ENCODE peak calls at places on chromosomes 4 and X, in four cellular contexts. One of them, this sample, is unnamed.

GRCh38 chrX:37871626-37872302 is 24.4 kb upstream of the DYNLT3 start:
- DNase-seq in IMR-90: peak; percentile 93
- DNase-seq in SK-N-SH: no peak
- DNase-seq in stomach: peak; percentile 29
- DNase-seq in this sample: peak; percentile 83

GRCh38 chr4:18366762-18367358 is 345.3 kb upstream of the LCORL start:
- DNase-seq in IMR-90: peak; percentile 6
- DNase-seq in SK-N-SH: peak; percentile 5
- DNase-seq in stomach: no peak
- DNase-seq in this sample: peak; percentile 19

GRCh38 chr4:98919996-98920395 is 8.9 kb downstream of the EIF4E start:
- DNase-seq in IMR-90: peak; percentile 79
- DNase-seq in SK-N-SH: no peak
- DNase-seq in stomach: no peak
- DNase-seq in this sample: peak; percentile 59

GRCh38 chr4:153486281-153487151 is 20.4 kb downstream of the TMEM131L start:
- DNase-seq in IMR-90: peak; percentile 91
- DNase-seq in SK-N-SH: no peak
- DNase-seq in stomach: peak; percentile 38
- DNase-seq in this sample: peak; percentile 83

GRCh38 chr4:75142377-75142776 is 209.5 kb downstream of the PARM1 start:
- DNase-seq in IMR-90: peak; percentile 24
- DNase-seq in SK-N-SH: no peak
- DNase-seq in stomach: no peak
- DNase-seq in this sample: no peak

GRCh38 chr4:168451744-168452394 is 28.4 kb downstream of the DDX60L start:
- DNase-seq in IMR-90: peak; percentile 71
- DNase-seq in SK-N-SH: no peak
- DNase-seq in stomach: no peak
- DNase-seq in this sample: peak; percentile 56

GRCh38 chr4:131509521-131509920 is 1639.6 kb upstream of the PCDH10 start:
- DNase-seq in IMR-90: peak; percentile 23
- DNase-seq in SK-N-SH: no peak
- DNase-seq in stomach: no peak
- DNase-seq in this sample: peak; percentile 19

GRCh38 chr4:52554606-52555355 is 104.3 kb downstream of the USP46 start:
- DNase-seq in IMR-90: no peak
- DNase-seq in SK-N-SH: no peak
- DNase-seq in stomach: no peak
- DNase-seq in this sample: no peak

GRCh38 chr4:80335554-80336358 is at the start of gene CFAP299:
- DNase-seq in IMR-90: peak; percentile 90
- DNase-seq in SK-N-SH: peak; percentile 89
- DNase-seq in stomach: peak; percentile 71
- DNase-seq in this sample: peak; percentile 89

GRCh38 chr4:13611283-13611842 is 16.2 kb downstream of the BOD1L1 start:
- DNase-seq in IMR-90: peak; percentile 85
- DNase-seq in SK-N-SH: no peak
- DNase-seq in stomach: no peak
- DNase-seq in this sample: peak; percentile 64

GRCh38 chr4:83323136-83323535 is 11.5 kb downstream of the HPSE start:
- DNase-seq in IMR-90: no peak
- DNase-seq in SK-N-SH: no peak
- DNase-seq in stomach: no peak
- DNase-seq in this sample: no peak

GRCh38 chr4:180234730-180235129 is 2008.5 kb upstream of the TENM3 start:
- DNase-seq in IMR-90: no peak
- DNase-seq in SK-N-SH: no peak
- DNase-seq in stomach: no peak
- DNase-seq in this sample: no peak

GRCh38 chr4:38856524-38857337 is at the start of gene TLR6:
- DNase-seq in IMR-90: peak; percentile 68
- DNase-seq in SK-N-SH: peak; percentile 51
- DNase-seq in stomach: peak; percentile 68
- DNase-seq in this sample: peak; percentile 64

GRCh38 chr4:79678472-79679202 is 270.6 kb upstream of the GK2 start:
- DNase-seq in IMR-90: peak; percentile 25
- DNase-seq in SK-N-SH: no peak
- DNase-seq in stomach: no peak
- DNase-seq in this sample: peak; percentile 46

GRCh38 chr4:43331226-43332078 is 438.9 kb downstream of the GRXCR1 start:
- DNase-seq in IMR-90: peak; percentile 69
- DNase-seq in SK-N-SH: no peak
- DNase-seq in stomach: no peak
- DNase-seq in this sample: peak; percentile 82

GRCh38 chr4:39699676-39700409 is 1.9 kb downstream of the UBE2K start:
- DNase-seq in IMR-90: peak; percentile 41
- DNase-seq in SK-N-SH: no peak
- DNase-seq in stomach: no peak
- DNase-seq in this sample: peak; percentile 39

GRCh38 chrX:3648084-3648483 is 65.4 kb downstream of the PRKX start:
- DNase-seq in IMR-90: no peak
- DNase-seq in SK-N-SH: no peak
- DNase-seq in stomach: no peak
- DNase-seq in this sample: no peak

GRCh38 chrX:39896951-39897740 is 200.6 kb downstream of the BCOR start:
- DNase-seq in IMR-90: peak; percentile 62
- DNase-seq in SK-N-SH: no peak
- DNase-seq in stomach: no peak
- DNase-seq in this sample: peak; percentile 72

GRCh38 chr4:29304595-29304994 is 1415.6 kb upstream of the PCDH7 start:
- DNase-seq in IMR-90: peak; percentile 42
- DNase-seq in SK-N-SH: no peak
- DNase-seq in stomach: no peak
- DNase-seq in this sample: no peak

GRCh38 chr4:155703486-155704227 is 37.0 kb downstream of the GUCY1A1 start:
- DNase-seq in IMR-90: peak; percentile 47
- DNase-seq in SK-N-SH: no peak
- DNase-seq in stomach: no peak
- DNase-seq in this sample: no peak

GRCh38 chr4:175090116-175090515 is 172.0 kb downstream of the ADAM29 start:
- DNase-seq in IMR-90: no peak
- DNase-seq in SK-N-SH: no peak
- DNase-seq in stomach: no peak
- DNase-seq in this sample: no peak

DNA sequence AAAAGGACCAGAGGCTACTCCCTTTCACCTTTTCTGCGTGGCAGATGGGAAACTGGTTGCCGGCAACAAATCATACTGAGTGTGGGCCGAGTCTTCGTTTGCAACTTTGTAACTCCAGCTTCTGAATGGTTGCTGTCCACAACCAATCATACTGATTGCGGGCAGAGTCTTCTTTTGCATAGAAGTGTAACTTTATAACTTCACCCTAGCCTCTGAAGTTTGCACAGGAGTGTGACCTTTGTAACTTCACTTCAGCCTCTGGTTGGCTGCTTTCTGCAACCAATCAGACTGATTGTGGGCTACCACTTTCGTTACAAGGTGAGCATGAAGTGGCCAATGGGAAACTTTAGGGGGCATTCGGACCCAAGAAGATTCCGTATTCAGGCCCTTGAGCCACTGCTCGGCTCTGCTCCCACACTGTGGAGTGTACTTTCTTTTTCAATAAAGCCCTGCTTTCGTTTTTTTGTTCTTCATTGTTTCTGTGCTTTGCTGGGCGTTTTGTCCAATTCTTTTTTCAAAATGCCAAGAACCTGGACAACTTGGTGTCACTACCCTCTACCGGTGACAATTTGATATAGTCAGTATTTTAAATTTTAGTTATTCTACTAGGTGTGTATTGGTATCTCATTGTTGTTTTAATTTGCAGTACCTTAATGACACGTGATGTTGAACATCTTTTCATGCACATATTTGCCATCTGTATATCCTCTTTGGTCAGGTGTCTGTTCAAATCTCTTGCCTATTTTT is 9.0 kb upstream of the PAGE5 start:
- DNase-seq in IMR-90: no peak
- DNase-seq in SK-N-SH: no peak
- DNase-seq in stomach: no peak
- DNase-seq in this sample: no peak
- TF ChIP-seq CTCF in IMR-90: no peak
- TF ChIP-seq CTCF in SK-N-SH: peak; percentile 46
- TF ChIP-seq CTCF in stomach: no peak
- TF ChIP-seq CTCF in this sample: no peak

GRCh38 chr4:48269861-48270515 is 350 bp upstream of the TEC start:
- DNase-seq in IMR-90: peak; percentile 51
- DNase-seq in SK-N-SH: peak; percentile 98
- DNase-seq in stomach: peak; percentile 96
- DNase-seq in this sample: peak; percentile 44
- H3K4me3 ChIP-seq in IMR-90: peak overlapping the region; percentile 97
- H3K4me3 ChIP-seq in SK-N-SH: peak overlapping the region; percentile 86
- H3K4me3 ChIP-seq in stomach: peak overlapping the region; percentile 83
- H3K4me3 ChIP-seq in this sample: peak overlapping the region; percentile 70

DNA sequence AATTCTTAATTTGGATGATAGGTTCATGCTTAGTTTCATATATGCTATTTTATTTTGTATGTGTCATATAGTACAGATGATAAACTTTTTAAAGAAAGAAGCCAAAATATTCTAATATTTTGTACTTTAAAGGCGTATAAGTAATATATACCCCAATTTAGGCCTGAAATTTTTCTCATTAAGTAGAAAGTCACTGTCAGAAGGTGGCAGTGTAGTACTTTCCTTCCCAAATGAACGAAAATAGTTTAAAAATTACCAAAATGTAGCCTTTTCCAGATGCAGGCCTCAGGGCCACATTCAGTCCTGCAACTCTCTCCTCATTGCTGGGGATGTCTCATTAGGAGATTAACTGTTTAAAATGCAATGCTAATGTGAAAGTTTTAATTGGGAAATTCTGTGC is 1263.6 kb downstream of the C4orf33 start:
- DNase-seq in IMR-90: peak; percentile 35
- DNase-seq in SK-N-SH: peak; percentile 16
- DNase-seq in stomach: no peak
- DNase-seq in this sample: peak; percentile 69
- TF ChIP-seq CTCF in IMR-90: peak; percentile 78
- TF ChIP-seq CTCF in SK-N-SH: peak; percentile 75
- TF ChIP-seq CTCF in stomach: no peak
- TF ChIP-seq CTCF in this sample: peak; percentile 54

GRCh38 chr4:111449657-111450056 is 695.6 kb upstream of the FAM241A start:
- DNase-seq in IMR-90: peak; percentile 2
- DNase-seq in SK-N-SH: no peak
- DNase-seq in stomach: no peak
- DNase-seq in this sample: no peak
- H3K4me3 ChIP-seq in IMR-90: no peak overlapping the region
- H3K4me3 ChIP-seq in SK-N-SH: no peak overlapping the region
- H3K4me3 ChIP-seq in stomach: no peak overlapping the region
- H3K4me3 ChIP-seq in this sample: no peak overlapping the region

GRCh38 chrX:21131346-21131745 is 242.9 kb upstream of the CNKSR2 start:
- DNase-seq in IMR-90: no peak
- DNase-seq in SK-N-SH: no peak
- DNase-seq in stomach: no peak
- DNase-seq in this sample: no peak

GRCh38 chrX:21131786-21132185 is 242.4 kb upstream of the CNKSR2 start:
- DNase-seq in IMR-90: no peak
- DNase-seq in SK-N-SH: no peak
- DNase-seq in stomach: no peak
- DNase-seq in this sample: no peak

DNA sequence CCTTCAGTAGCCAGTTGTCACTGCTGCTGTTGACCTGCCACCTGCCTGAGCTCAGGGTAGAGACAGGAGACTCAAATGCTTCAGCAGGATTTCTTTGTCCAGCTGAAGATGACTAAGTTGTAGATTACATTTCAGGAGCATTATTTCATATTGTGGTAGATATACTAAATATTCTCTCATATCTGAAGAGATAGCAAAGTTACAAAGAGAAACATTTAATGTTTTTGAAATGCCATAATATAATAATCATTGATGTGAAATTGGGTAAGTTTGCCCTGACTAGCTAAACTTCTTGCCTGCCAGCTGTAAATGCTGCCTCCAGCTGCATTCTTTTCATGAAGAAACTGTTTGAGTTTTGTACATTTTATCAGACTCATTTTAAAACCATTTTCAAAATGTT is 247.6 kb upstream of the CNKSR2 start:
- DNase-seq in IMR-90: no peak
- DNase-seq in SK-N-SH: no peak
- DNase-seq in stomach: no peak
- DNase-seq in this sample: peak; percentile 2
- TF ChIP-seq CTCF in IMR-90: no peak
- TF ChIP-seq CTCF in SK-N-SH: no peak
- TF ChIP-seq CTCF in stomach: no peak
- TF ChIP-seq CTCF in this sample: no peak

GRCh38 chrX:12401252-12401651 is 263.0 kb downstream of the FRMPD4 start:
- DNase-seq in IMR-90: no peak
- DNase-seq in SK-N-SH: no peak
- DNase-seq in stomach: no peak
- DNase-seq in this sample: peak; percentile 64

GRCh38 chrX:12400218-12400617 is 261.9 kb downstream of the FRMPD4 start:
- DNase-seq in IMR-90: no peak
- DNase-seq in SK-N-SH: no peak
- DNase-seq in stomach: no peak
- DNase-seq in this sample: no peak

GRCh38 chrX:12396584-12396983 is 258.3 kb downstream of the FRMPD4 start:
- DNase-seq in IMR-90: no peak
- DNase-seq in SK-N-SH: no peak
- DNase-seq in stomach: no peak
- DNase-seq in this sample: no peak
- H3K4me3 ChIP-seq in IMR-90: no peak overlapping the region
- H3K4me3 ChIP-seq in SK-N-SH: no peak overlapping the region
- H3K4me3 ChIP-seq in stomach: no peak overlapping the region
- H3K4me3 ChIP-seq in this sample: no peak overlapping the region

GRCh38 chrX:105876658-105877057 is 54.3 kb downstream of the NRK start:
- DNase-seq in IMR-90: peak; percentile 19
- DNase-seq in SK-N-SH: no peak
- DNase-seq in stomach: no peak
- DNase-seq in this sample: no peak
- TF ChIP-seq CTCF in IMR-90: peak; percentile 26
- TF ChIP-seq CTCF in SK-N-SH: peak; percentile 54
- TF ChIP-seq CTCF in stomach: no peak
- TF ChIP-seq CTCF in this sample: no peak

GRCh38 chrX:41090568-41091238 is 5.5 kb downstream of the USP9X start:
- DNase-seq in IMR-90: peak; percentile 35
- DNase-seq in SK-N-SH: no peak
- DNase-seq in stomach: no peak
- DNase-seq in this sample: no peak
- H3K4me3 ChIP-seq in IMR-90: no peak overlapping the region
- H3K4me3 ChIP-seq in SK-N-SH: no peak overlapping the region
- H3K4me3 ChIP-seq in stomach: peak overlapping the region; percentile 22
- H3K4me3 ChIP-seq in this sample: no peak overlapping the region

GRCh38 chr4:53614616-53615015 is 23.3 kb upstream of the LNX1 start:
- DNase-seq in IMR-90: no peak
- DNase-seq in SK-N-SH: no peak
- DNase-seq in stomach: peak; percentile 38
- DNase-seq in this sample: no peak
- TF ChIP-seq CTCF in IMR-90: no peak
- TF ChIP-seq CTCF in SK-N-SH: peak; percentile 6
- TF ChIP-seq CTCF in stomach: no peak
- TF ChIP-seq CTCF in this sample: no peak

This sample was measured in fibroblast of the aortic adventitia.